ENCODE peak calls at places on chromosomes 11 and 22, in nine cellular contexts. P is H9, Z is IMR-90, C is GM23248, U is K562, J is fibroblast of lung, E is MM.1S, B is mesendoderm, H is mammary epithelial cell. Q is an unnamed sample.

GRCh38 chr22:35971418-35972119 is 57.1 kb downstream of the RBFOX2 start:
- DNase-seq in C (peak), J (peak), Z (peak), E (no peak), B (peak), U (no peak), P (no peak), H (no peak), Q (peak)

GRCh38 chr22:19105867-19106802 is 16.1 kb downstream of the DGCR2 start:
- DNase-seq in J (no peak), C (no peak), E (no peak), U (peak), H (peak), P (peak), Z (no peak), B (peak), Q (no peak)

GRCh38 chr11:116960916-116961315 is 123.5 kb upstream of the APOA1 start:
- DNase-seq in B (peak), P (no peak), J (peak), H (peak), C (peak), E (no peak), Z (peak), U (no peak), Q (peak)

GRCh38 chr11:44416776-44417175 is 106.8 kb upstream of the ALX4 start:
- DNase-seq in U (no peak), P (no peak), H (peak), C (no peak), J (no peak), Z (no peak), E (peak), B (no peak), Q (no peak)

GRCh38 chr11:58628446-58628845 is 6.0 kb downstream of the CNTF start:
- DNase-seq in C (peak), B (no peak), H (peak), E (no peak), Z (peak), P (no peak), U (no peak), J (peak), Q (peak)

GRCh38 chr11:96578379-96578778 is 188.6 kb downstream of the JRKL start:
- DNase-seq in Z (no peak), P (no peak), J (no peak), U (no peak), B (no peak), H (no peak), C (no peak), E (no peak), Q (no peak)

GRCh38 chr11:127238321-127238720 is 237.8 kb upstream of the KIRREL3 start:
- DNase-seq in H (peak), Z (no peak), E (no peak), J (no peak), U (no peak), C (no peak), P (no peak), B (no peak), Q (no peak)

GRCh38 chr11:122421684-122422083 is 233.8 kb upstream of the UBASH3B start:
- DNase-seq in U (no peak), C (no peak), P (no peak), B (no peak), Z (no peak), E (no peak), J (no peak), H (peak), Q (no peak)

GRCh38 chr11:68996376-68997123 is 15.8 kb upstream of the MRGPRD start:
- DNase-seq in B (no peak), Z (no peak), J (no peak), U (no peak), E (no peak), H (no peak), C (no peak), P (peak), Q (no peak)

GRCh38 chr11:111941963-111942362 is 4.8 kb downstream of the DIXDC1 start:
- DNase-seq in H (peak), B (no peak), J (no peak), E (no peak), P (no peak), C (peak), U (no peak), Z (no peak), Q (no peak)

GRCh38 chr11:122672892-122673291 is 17.4 kb downstream of the UBASH3B start:
- DNase-seq in P (no peak), H (no peak), J (peak), Z (no peak), B (no peak), C (no peak), U (no peak), E (no peak), Q (no peak)

GRCh38 chr11:123586568-123586967 is 67.9 kb downstream of the SCN3B start:
- DNase-seq in U (no peak), H (no peak), P (no peak), E (no peak), C (no peak), J (no peak), B (no peak), Z (no peak), Q (no peak)

GRCh38 chr11:45593992-45594391 is 71.4 kb downstream of the CHST1 start:
- DNase-seq in E (peak), B (peak), U (peak), P (no peak), H (no peak), C (no peak), J (no peak), Z (no peak), Q (no peak)

DNA sequence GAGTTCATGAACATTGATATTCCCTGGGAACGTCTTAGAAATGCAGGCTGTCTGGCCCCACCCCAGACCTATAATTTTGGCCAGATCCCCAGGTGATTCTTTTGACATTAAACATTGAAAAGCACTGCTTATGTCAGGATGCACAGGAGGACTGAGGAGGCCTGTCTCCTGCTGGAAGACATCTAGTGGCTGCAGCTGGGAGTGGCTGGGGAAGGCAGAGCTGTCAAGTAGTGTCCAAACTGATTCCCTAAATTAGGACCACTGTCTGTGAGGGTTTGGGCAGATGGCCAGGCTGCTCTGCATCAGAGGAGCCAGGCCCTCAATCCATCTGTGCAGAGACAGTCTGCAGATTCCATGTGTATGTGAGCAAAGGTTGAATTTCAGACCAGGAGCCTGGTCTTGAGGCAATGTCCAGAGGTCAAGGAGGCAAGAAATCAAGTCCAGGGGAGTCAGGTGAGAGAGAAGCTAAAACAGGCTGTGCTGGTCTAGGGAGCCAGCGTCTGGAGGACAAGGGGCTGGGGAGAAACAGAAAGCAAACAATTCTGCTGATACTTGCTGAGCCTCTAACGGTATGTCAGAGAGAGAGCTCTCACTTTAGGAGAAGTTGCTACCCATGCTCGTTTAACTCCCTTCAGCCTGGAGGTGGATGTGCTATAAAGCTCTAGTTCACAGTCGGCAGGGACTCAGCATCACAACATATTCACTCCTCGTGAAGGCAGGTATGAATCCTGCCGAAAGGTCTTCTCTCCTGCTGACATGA is 15.3 kb upstream of the SYTL2 start:
- DNase-seq in Z (peak), C (peak), J (peak), E (peak), P (peak), B (peak), U (peak), H (peak), Q (no peak)
- H3K4me2 ChIP-seq in Z (peak), C (no peak), J (peak), E (no peak), P (no peak), B (no peak), U (no peak), H (no peak), Q (no peak)

GRCh38 chr22:22200569-22201184 is 43.9 kb upstream of the VPREB1 start:
- DNase-seq in C (no peak), J (no peak), E (peak), Z (no peak), U (no peak), B (no peak), H (no peak), P (no peak), Q (no peak)
- H3K9ac ChIP-seq in C (no peak), J (no peak), E (peak), Z (no peak), U (peak), B (no peak), H (no peak), P (no peak), Q (no peak)

GRCh38 chr22:43491177-43491576 is 79.4 kb downstream of the MPPED1 start:
- DNase-seq in H (no peak), B (no peak), Z (no peak), U (no peak), C (no peak), P (no peak), E (no peak), J (no peak), Q (no peak)
- H3K27ac ChIP-seq in H (no peak), B (no peak), Z (no peak), U (no peak), C (no peak), P (no peak), E (no peak), J (no peak), Q (no peak)

GRCh38 chr11:9251306-9251705 is 13.8 kb downstream of the DENND5A start:
- DNase-seq in P (no peak), E (no peak), B (no peak), H (peak), C (no peak), Z (no peak), U (no peak), J (no peak), Q (no peak)
- H3K4me2 ChIP-seq in P (no peak), E (no peak), B (no peak), H (no peak), C (no peak), Z (no peak), U (no peak), J (no peak), Q (no peak)

GRCh38 chr11:47308050-47308823 is 38.3 kb downstream of the MADD start:
- DNase-seq in C (no peak), B (no peak), H (no peak), U (no peak), P (no peak), E (no peak), J (no peak), Z (no peak), Q (no peak)

GRCh38 chr11:47305734-47306483 is 36.0 kb downstream of the MADD start:
- DNase-seq in P (no peak), Z (no peak), C (no peak), B (no peak), E (no peak), H (no peak), U (no peak), J (no peak), Q (no peak)

GRCh38 chr11:47302853-47303252 is 32.9 kb downstream of the MADD start:
- DNase-seq in C (no peak), P (no peak), Z (no peak), E (no peak), B (no peak), J (no peak), H (no peak), U (no peak), Q (no peak)

DNA sequence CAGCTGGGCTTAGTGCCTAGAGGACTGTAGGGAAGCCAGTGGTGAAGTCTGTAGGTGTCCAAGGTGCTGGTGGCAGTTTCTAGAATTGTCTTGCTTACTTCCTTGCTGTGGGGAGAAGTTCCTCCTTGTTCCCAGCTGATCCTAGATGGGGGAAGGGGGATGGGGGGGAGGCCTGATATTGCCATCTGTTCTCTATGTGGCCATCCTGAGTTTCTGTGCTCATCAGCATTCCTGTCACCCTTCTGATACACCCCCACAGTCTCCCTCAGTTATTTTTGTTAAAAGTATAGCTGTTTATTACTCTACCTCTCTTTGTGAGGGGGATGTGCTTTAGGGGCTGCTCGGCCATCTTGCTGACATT is 36.5 kb downstream of the MADD start:
- DNase-seq in U (no peak), B (no peak), C (no peak), J (no peak), H (no peak), E (no peak), P (no peak), Z (no peak), Q (no peak)
- H3K9ac ChIP-seq in U (no peak), B (no peak), C (no peak), J (no peak), H (no peak), E (no peak), P (no peak), Z (no peak), Q (no peak)

DNA sequence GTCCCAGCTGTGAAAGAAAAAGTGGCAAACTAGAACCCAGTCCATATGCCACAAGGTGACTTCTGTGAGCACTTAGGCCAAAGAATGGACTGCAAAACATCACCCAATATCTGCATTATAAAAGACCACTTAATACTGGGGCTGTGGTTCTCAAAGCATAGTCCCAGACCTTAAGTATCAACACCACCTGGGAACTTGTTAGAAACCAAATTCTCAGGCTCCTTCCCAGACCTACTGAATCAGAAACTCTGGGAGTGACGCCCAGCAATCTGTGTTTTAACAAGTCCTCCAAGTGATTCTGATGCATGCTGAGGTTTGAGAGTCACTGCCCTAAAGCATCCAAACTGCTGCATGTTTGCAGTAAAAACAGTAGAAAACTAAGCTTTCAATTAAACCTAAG is 81.3 kb downstream of the SERGEF start:
- DNase-seq in E (no peak), B (no peak), C (no peak), P (peak), J (no peak), U (no peak), H (peak), Z (peak), Q (no peak)
- H3K27ac ChIP-seq in E (no peak), B (no peak), C (no peak), P (peak), J (no peak), U (no peak), H (no peak), Z (no peak), Q (no peak)

DNA sequence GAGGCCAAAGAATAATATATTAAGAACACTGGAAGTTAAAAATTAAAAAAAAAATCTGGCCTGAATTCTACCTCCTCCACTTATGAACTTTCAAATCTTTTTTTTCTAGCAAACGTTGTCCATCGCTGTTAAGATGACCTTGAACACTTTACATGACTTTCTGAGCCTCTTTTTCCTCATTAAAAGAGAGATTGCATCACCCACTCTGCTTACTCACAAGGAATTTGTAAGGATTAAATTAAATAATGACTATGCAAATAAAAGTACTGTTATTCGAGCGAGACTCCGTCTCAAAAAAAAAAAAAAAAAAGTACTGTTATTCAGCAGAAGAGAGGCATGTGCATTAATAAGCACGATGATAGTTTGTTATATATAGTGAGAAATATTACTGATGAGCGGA is 285.1 kb upstream of the CCDC90B start:
- DNase-seq in J (peak), P (no peak), H (no peak), U (no peak), E (no peak), B (no peak), C (peak), Z (peak), Q (peak)
- H3K4me2 ChIP-seq in J (no peak), P (no peak), H (no peak), U (no peak), E (no peak), B (no peak), C (peak), Z (no peak), Q (no peak)

DNA sequence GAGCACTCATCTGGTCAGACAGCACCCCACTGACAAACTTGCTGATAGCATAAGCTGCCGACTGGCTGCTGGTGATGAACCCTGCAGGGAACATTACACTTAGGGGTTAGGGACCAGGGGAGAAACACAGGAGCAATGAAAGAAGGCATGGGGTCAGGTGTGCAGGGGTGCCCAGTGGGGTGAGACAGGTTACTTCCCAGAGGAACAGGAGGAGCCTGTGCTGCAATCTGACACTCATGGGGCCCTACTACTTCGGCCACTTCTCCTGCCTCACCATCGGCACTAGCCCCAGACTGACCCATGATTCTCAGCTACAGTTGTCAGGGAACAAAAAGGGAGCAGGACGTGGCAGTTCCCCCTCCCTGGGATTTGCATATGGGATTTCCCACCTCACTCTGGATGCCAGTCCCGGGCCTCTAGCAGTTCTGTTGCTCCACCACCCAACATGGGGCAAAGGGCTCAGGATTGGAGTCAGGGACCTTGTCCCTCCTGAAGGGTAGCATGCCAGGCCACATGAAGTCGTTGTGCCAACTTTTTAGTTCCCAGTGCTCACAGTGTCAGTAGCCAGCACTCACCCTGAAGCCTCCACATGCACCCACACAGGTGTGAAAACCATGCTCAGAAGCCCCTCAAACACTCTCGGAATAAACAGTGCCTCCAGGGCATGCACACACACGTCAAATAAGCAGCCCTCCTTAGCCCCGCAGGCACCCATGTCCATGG is 2.2 kb downstream of the SLC37A4 start:
- DNase-seq in J (no peak), E (no peak), U (no peak), P (no peak), Z (no peak), H (no peak), B (peak), C (no peak), Q (no peak)
- H3K9ac ChIP-seq in J (no peak), E (peak), U (peak), P (no peak), Z (no peak), H (no peak), B (peak), C (no peak), Q (no peak)